ENCODE peak calls at places on chromosomes 6 and 20, in five cellular contexts. M is IMR-90, Z is cardiac muscle cell, F is uterus, O is AG04450. V is an unnamed sample.

GRCh38 chr6:89916136-89916920 is 22.1 kb downstream of the GJA10 start:
- DNase-seq in F (no peak), M (no peak), Z (no peak), O (no peak), V (no peak)

GRCh38 chr6:31426395-31426794 is 23.0 kb downstream of the MICA start:
- DNase-seq in M (no peak), F (no peak), Z (no peak), O (no peak), V (no peak)

GRCh38 chr6:149754573-149754972 is 5.0 kb downstream of the PCMT1 start:
- DNase-seq in Z (no peak), O (no peak), F (no peak), M (no peak), V (no peak)

GRCh38 chr20:24672181-24672880 is 202.9 kb downstream of the SYNDIG1 start:
- DNase-seq in M (no peak), O (no peak), F (no peak), Z (no peak), V (no peak)

GRCh38 chr6:42369568-42369967 is 82.2 kb downstream of the TRERF1 start:
- DNase-seq in M (no peak), Z (no peak), F (no peak), O (no peak), V (no peak)

GRCh38 chr6:46078294-46078693 is 51.5 kb upstream of the ENPP4 start:
- DNase-seq in M (no peak), F (no peak), O (no peak), Z (no peak), V (no peak)

GRCh38 chr6:169905041-169905807 is 153.8 kb downstream of the ERMARD start:
- DNase-seq in M (peak), Z (peak), F (peak), O (no peak), V (peak)

GRCh38 chr6:42694586-42694985 is 27.8 kb downstream of the PRPH2 start:
- DNase-seq in Z (peak), M (peak), F (peak), O (no peak), V (no peak)

GRCh38 chr6:156852147-156852857 is 75.1 kb downstream of the ARID1B start:
- DNase-seq in F (no peak), Z (no peak), O (no peak), M (no peak), V (no peak)

GRCh38 chr20:41058674-41059008 is 30.0 kb downstream of the TOP1 start:
- DNase-seq in M (no peak), Z (no peak), F (no peak), O (no peak), V (no peak)

GRCh38 chr20:40251284-40251932 is 437.6 kb downstream of the MAFB start:
- DNase-seq in O (no peak), F (no peak), M (peak), Z (peak), V (peak)

GRCh38 chr6:157985378-157986155 is 3.9 kb downstream of the SYNJ2 start:
- DNase-seq in M (no peak), Z (no peak), O (no peak), F (no peak), V (peak)

GRCh38 chr6:85449818-85450577 is at the start of gene NT5E:
- DNase-seq in Z (peak), M (peak), F (peak), O (no peak), V (peak)

GRCh38 chr6:106512958-106513480 is 116.3 kb downstream of the RTN4IP1 start:
- DNase-seq in Z (no peak), M (no peak), O (no peak), F (no peak), V (no peak)

GRCh38 chr6:15464211-15464725 is 198.6 kb downstream of the DTNBP1 start:
- DNase-seq in O (no peak), M (no peak), Z (no peak), F (no peak), V (no peak)

GRCh38 chr20:23584434-23585199 is 16.3 kb upstream of the CST9L start:
- DNase-seq in F (no peak), M (no peak), O (no peak), Z (peak), V (peak)

GRCh38 chr6:96570053-96570452 is 7.1 kb downstream of the FHL5 start:
- DNase-seq in O (no peak), M (no peak), F (no peak), Z (no peak), V (no peak)

GRCh38 chr20:49965781-49966304 is 16.9 kb upstream of the SNAI1 start:
- DNase-seq in Z (no peak), M (no peak), O (no peak), F (no peak), V (no peak)

GRCh38 chr6:11851405-11851804 is 72.8 kb upstream of the ADTRP start:
- DNase-seq in Z (no peak), O (no peak), M (peak), F (no peak), V (no peak)

GRCh38 chr6:38391206-38391908 is 248.4 kb downstream of the BTBD9 start:
- DNase-seq in M (peak), F (no peak), O (no peak), Z (no peak), V (peak)

GRCh38 chr6:92201618-92202017 is 1217.7 kb downstream of the EPHA7 start:
- DNase-seq in M (no peak), Z (no peak), O (no peak), F (no peak), V (no peak)

GRCh38 chr6:46963626-46964025 is 41.9 kb upstream of the ADGRF5 start:
- DNase-seq in Z (peak), M (no peak), O (no peak), F (no peak), V (no peak)

GRCh38 chr6:82204010-82204409 is 43.5 kb downstream of the IBTK start:
- DNase-seq in Z (no peak), F (no peak), M (no peak), O (no peak), V (no peak)

GRCh38 chr20:62549499-62550086 is 73.8 kb upstream of the GATA5 start:
- DNase-seq in Z (no peak), O (no peak), M (no peak), F (no peak), V (no peak)

GRCh38 chr6:158262755-158263154 is 49.5 kb upstream of the TULP4 start:
- DNase-seq in Z (no peak), F (no peak), M (no peak), O (no peak), V (no peak)

GRCh38 chr20:59802018-59802417 is 131.4 kb downstream of the SYCP2 start:
- DNase-seq in Z (no peak), F (no peak), O (no peak), M (no peak), V (no peak)

GRCh38 chr20:20492521-20493334 is 124.8 kb downstream of the INSM1 start:
- DNase-seq in O (no peak), M (no peak), Z (peak), F (no peak), V (no peak)

GRCh38 chr20:5608104-5608447 is 142.1 kb upstream of the SHLD1 start:
- DNase-seq in O (no peak), Z (no peak), F (no peak), M (no peak), V (no peak)

GRCh38 chr20:62656205-62656918 is 14.1 kb downstream of the SLCO4A1 start:
- DNase-seq in O (no peak), F (no peak), Z (no peak), M (no peak), V (peak)

GRCh38 chr6:139926711-139927110 is 552.3 kb upstream of the CITED2 start:
- DNase-seq in M (peak), O (no peak), F (no peak), Z (no peak), V (no peak)

GRCh38 chr6:139925894-139926641 is 551.6 kb upstream of the CITED2 start:
- DNase-seq in Z (peak), O (peak), M (peak), F (peak), V (peak)

GRCh38 chr6:139927742-139928305 is 553.4 kb upstream of the CITED2 start:
- DNase-seq in Z (no peak), F (no peak), O (no peak), M (no peak), V (no peak)

GRCh38 chr6:139923964-139924475 is 549.6 kb upstream of the CITED2 start:
- DNase-seq in O (no peak), M (no peak), F (no peak), Z (no peak), V (no peak)

GRCh38 chr6:139927236-139927635 is 552.8 kb upstream of the CITED2 start:
- DNase-seq in Z (peak), M (peak), O (peak), F (peak), V (no peak)
- TF ChIP-seq CTCF in Z (peak), M (peak), O (peak), F (no peak), V (peak)

GRCh38 chr6:136696238-136696637 is 96.0 kb downstream of the MAP3K5 start:
- DNase-seq in F (peak), O (no peak), M (peak), Z (peak), V (peak)
- H3K27ac ChIP-seq in F (no peak), O (no peak), M (no peak), Z (no peak), V (no peak)

GRCh38 chr6:152078804-152079203 is 271.3 kb downstream of the ESR1 start:
- DNase-seq in Z (no peak), O (no peak), M (no peak), F (no peak), V (no peak)
- TF ChIP-seq CTCF in Z (no peak), O (no peak), M (no peak), F (no peak), V (no peak)

GRCh38 chr20:46215913-46216707 is 92.2 kb downstream of the CDH22 start:
- DNase-seq in O (no peak), Z (peak), F (no peak), M (peak), V (peak)
- H3K27ac ChIP-seq in O (no peak), Z (peak), F (no peak), M (no peak), V (peak)

GRCh38 chr6:105374010-105374420 is 28.9 kb downstream of the PREP start:
- DNase-seq in O (no peak), F (no peak), M (peak), Z (peak), V (peak)
- TF ChIP-seq CTCF in O (no peak), F (no peak), M (no peak), Z (no peak), V (no peak)

DNA sequence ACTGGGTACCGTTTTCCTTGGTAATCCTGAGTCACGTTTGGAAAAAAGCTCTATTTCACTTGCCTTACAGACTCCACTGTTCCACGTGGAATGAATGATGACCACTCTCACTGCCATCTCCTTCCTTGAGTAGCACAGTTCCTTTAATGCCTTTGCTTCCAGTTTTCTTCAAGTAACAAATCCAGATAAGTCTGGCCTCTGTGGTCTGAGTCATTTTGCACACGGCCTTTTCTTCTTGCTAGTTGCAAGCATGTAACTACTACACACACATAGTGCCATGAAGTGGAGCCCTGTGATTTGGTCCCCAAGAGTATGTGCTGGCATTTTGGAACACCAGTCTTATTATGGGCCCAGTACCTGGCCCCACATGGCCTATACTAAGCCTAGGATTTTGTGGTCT is 182.8 kb downstream of the SASH1 start:
- DNase-seq in M (peak), O (no peak), Z (peak), F (no peak), V (no peak)
- H3K27ac ChIP-seq in M (peak), O (peak), Z (no peak), F (no peak), V (peak)

DNA sequence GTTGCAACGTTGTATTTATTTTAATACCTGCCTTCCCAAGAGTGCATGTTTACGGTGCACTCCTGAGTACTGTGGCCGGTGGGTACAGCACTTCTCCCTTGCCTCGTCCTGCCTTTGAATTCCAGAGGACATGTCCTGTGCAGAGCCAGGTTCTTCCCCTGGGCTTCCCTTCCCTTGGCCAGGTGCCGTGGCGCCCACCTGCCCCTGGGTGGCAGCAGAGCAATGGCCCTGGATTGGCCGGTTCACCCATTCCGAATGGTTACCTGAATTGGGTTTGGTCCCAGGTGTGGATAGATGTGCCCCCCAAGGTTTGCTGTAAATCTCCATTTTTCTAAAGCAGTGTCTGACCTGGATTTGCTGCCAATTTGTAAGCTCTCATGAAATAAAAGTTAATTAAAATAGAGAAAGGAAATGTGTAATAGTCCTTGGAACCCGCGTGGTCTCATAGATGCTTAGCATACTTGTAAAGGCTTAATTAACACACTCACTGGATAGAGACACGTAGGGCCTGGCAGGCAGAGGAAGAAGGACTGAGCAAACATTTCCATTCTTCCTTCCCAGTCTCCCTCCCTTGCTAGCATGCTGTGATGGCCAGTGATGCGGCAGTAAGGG is 40.6 kb downstream of the DTD1 start:
- DNase-seq in Z (no peak), O (no peak), M (no peak), F (no peak), V (peak)
- TF ChIP-seq CTCF in Z (peak), O (peak), M (peak), F (peak), V (peak)

GRCh38 chr6:73514746-73515110 is 6.1 kb downstream of the EEF1A1 start:
- DNase-seq in O (no peak), Z (peak), M (peak), F (no peak), V (no peak)
- H3K27ac ChIP-seq in O (peak), Z (peak), M (no peak), F (no peak), V (peak)

GRCh38 chr6:165448210-165448609 is 138.8 kb upstream of the C6orf118 start:
- DNase-seq in Z (no peak), M (no peak), O (no peak), F (no peak), V (no peak)
- TF ChIP-seq CTCF in Z (no peak), M (no peak), O (no peak), F (no peak), V (no peak)